ENCODE peak calls at places on chromosome 19, in seven cellular contexts. J is hepatocyte, A is WERI-Rb-1, F is body of pancreas, B is heart right ventricle, O is aorta, R is right lobe of liver. C is an unnamed sample. For H3K9me3, the result is how much of the 10 kb centered on the place peaks cover.

GRCh38 chr19:43699506-43700367 is 16.1 kb upstream of the IRGC start:
- DNase-seq in R (no peak), J (peak), O (peak), A (peak), B (peak), F (peak), C (no peak)

GRCh38 chr19:980133-980998 is 3.8 kb upstream of the WDR18 start:
- DNase-seq in B (no peak), J (peak), A (no peak), O (no peak), R (peak), F (no peak), C (no peak)

GRCh38 chr19:36418287-36419001 is at the start of gene ZFP82:
- DNase-seq in R (peak), A (peak), B (peak), O (peak), J (peak), F (peak), C (peak)

GRCh38 chr19:58311345-58311744 is 6.2 kb downstream of the ERVK3-1 start:
- DNase-seq in A (no peak), F (no peak), J (no peak), B (no peak), O (no peak), R (no peak), C (no peak)

GRCh38 chr19:58170860-58171259 is 12.0 kb upstream of the ZNF274 start:
- DNase-seq in A (no peak), F (no peak), B (no peak), R (no peak), J (no peak), O (no peak), C (no peak)

GRCh38 chr19:24141612-24142011 is 54.6 kb downstream of the ZNF254 start:
- DNase-seq in R (no peak), B (no peak), J (no peak), F (no peak), A (no peak), O (no peak), C (no peak)

GRCh38 chr19:20482721-20483120 is 82.9 kb downstream of the ZNF737 start:
- DNase-seq in O (no peak), R (no peak), J (peak), A (peak), B (no peak), F (peak), C (peak)

GRCh38 chr19:4971424-4971793 is 2.5 kb downstream of the KDM4B start:
- DNase-seq in O (peak), J (no peak), A (peak), F (peak), R (peak), B (no peak), C (peak)

GRCh38 chr19:55690769-55691545 is 15.9 kb downstream of the EPN1 start:
- DNase-seq in F (peak), R (no peak), O (peak), B (no peak), A (no peak), J (no peak), C (no peak)

GRCh38 chr19:3067549-3067948 is 5.3 kb upstream of the TLE5 start:
- DNase-seq in B (no peak), O (no peak), A (no peak), R (no peak), F (no peak), J (no peak), C (no peak)

GRCh38 chr19:55247621-55248099 is 11.2 kb downstream of the PPP6R1 start:
- DNase-seq in J (no peak), R (no peak), B (peak), F (no peak), O (no peak), A (no peak), C (no peak)

GRCh38 chr19:18529782-18530181 is 7.9 kb upstream of the ELL start:
- DNase-seq in R (no peak), J (no peak), O (no peak), F (no peak), A (peak), B (no peak), C (no peak)

GRCh38 chr19:48415869-48416268 is 22.4 kb downstream of the GRIN2D start:
- DNase-seq in B (no peak), J (no peak), O (no peak), R (no peak), A (no peak), F (no peak), C (no peak)

GRCh38 chr19:51107406-51108065 is 673 bp downstream of the CTU1 start:
- DNase-seq in J (peak), F (no peak), R (no peak), O (no peak), A (no peak), B (no peak), C (no peak)

GRCh38 chr19:48390188-48391099 is 907 bp downstream of the KDELR1 start:
- DNase-seq in O (peak), J (peak), F (peak), A (peak), R (peak), B (peak), C (peak)

GRCh38 chr19:33624586-33625153 is 2.9 kb downstream of the CHST8 start:
- DNase-seq in J (no peak), B (no peak), A (no peak), O (peak), R (no peak), F (no peak), C (no peak)

GRCh38 chr19:39825093-39825463 is 8.9 kb downstream of the DYRK1B start:
- DNase-seq in R (no peak), F (no peak), B (no peak), A (no peak), J (no peak), O (no peak), C (no peak)

GRCh38 chr19:31220540-31220939 is 128.7 kb downstream of the TSHZ3 start:
- DNase-seq in A (no peak), J (no peak), B (no peak), O (no peak), R (no peak), F (no peak), C (peak)

GRCh38 chr19:2523630-2524311 is 47.8 kb downstream of the GADD45B start:
- DNase-seq in B (no peak), O (no peak), A (no peak), F (no peak), R (no peak), J (no peak), C (no peak)

GRCh38 chr19:2044709-2045500 is 6.1 kb downstream of the MKNK2 start:
- DNase-seq in F (peak), B (no peak), R (no peak), O (no peak), J (peak), A (no peak), C (no peak)

GRCh38 chr19:13790354-13790753 is 4.9 kb upstream of the ZSWIM4 start:
- DNase-seq in J (no peak), R (no peak), B (no peak), O (no peak), F (no peak), A (no peak), C (no peak)

GRCh38 chr19:48421548-48421947 is 24.2 kb upstream of the GRWD1 start:
- DNase-seq in O (no peak), R (no peak), J (no peak), F (peak), A (no peak), B (no peak), C (no peak)

GRCh38 chr19:38425810-38426466 is at the start of gene RASGRP4:
- DNase-seq in O (no peak), F (no peak), R (peak), A (no peak), B (peak), J (no peak), C (no peak)

GRCh38 chr19:3810708-3811355 is 24.7 kb upstream of the MATK start:
- DNase-seq in O (no peak), F (no peak), A (no peak), B (no peak), J (no peak), R (no peak), C (no peak)

GRCh38 chr19:40006273-40006691 is 9.4 kb downstream of the ZNF546 start:
- DNase-seq in R (no peak), J (no peak), F (no peak), O (no peak), A (no peak), B (peak), C (no peak)

GRCh38 chr19:18436651-18437478 is 1.1 kb downstream of the ISYNA1 start:
- DNase-seq in B (peak), J (peak), O (peak), F (peak), R (peak), A (peak), C (peak)

GRCh38 chr19:16825312-16826168 is 3.7 kb upstream of the SIN3B start:
- DNase-seq in J (peak), O (peak), F (peak), B (peak), A (peak), R (peak), C (no peak)

GRCh38 chr19:3721131-3721899 is 13.1 kb downstream of the TJP3 start:
- DNase-seq in J (peak), B (peak), R (peak), F (peak), O (peak), A (peak), C (peak)

GRCh38 chr19:50486823-50487515 is 10.3 kb upstream of the GARIN5A start:
- DNase-seq in B (no peak), O (peak), R (no peak), J (no peak), F (peak), A (peak), C (no peak)

GRCh38 chr19:13057147-13057572 is 45.5 kb downstream of the LYL1 start:
- DNase-seq in R (no peak), J (peak), O (no peak), A (no peak), B (no peak), F (no peak), C (no peak)

GRCh38 chr19:33301011-33301899 is 1.1 kb downstream of the CEBPA start:
- DNase-seq in B (no peak), J (no peak), R (peak), O (no peak), F (peak), A (peak), C (no peak)

GRCh38 chr19:4742717-4743646 is 19.3 kb upstream of the DPP9 start:
- DNase-seq in A (peak), R (no peak), F (peak), B (no peak), J (no peak), O (no peak), C (no peak)

GRCh38 chr19:19459099-19459498 is 53.6 kb downstream of the GATAD2A start:
- DNase-seq in J (no peak), R (no peak), B (no peak), F (no peak), A (no peak), O (no peak), C (peak)

GRCh38 chr19:15721208-15721607 is 6.6 kb upstream of the OR10H2 start:
- DNase-seq in R (no peak), J (no peak), O (no peak), A (no peak), F (no peak), B (no peak), C (no peak)

GRCh38 chr19:29001922-29002247 is 211.1 kb downstream of the UQCRFS1 start:
- DNase-seq in J (no peak), R (no peak), F (no peak), B (no peak), A (no peak), O (no peak), C (no peak)

GRCh38 chr19:6073858-6074708 is 36.2 kb downstream of the RFX2 start:
- DNase-seq in J (no peak), F (no peak), B (no peak), O (no peak), A (no peak), R (peak), C (no peak)
- H3K27ac ChIP-seq in J (no peak), F (no peak), B (no peak), O (no peak), A (no peak), R (no peak), C (no peak)

GRCh38 chr19:10625762-10626138 is 397 bp downstream of the SLC44A2 start:
- DNase-seq in J (no peak), A (no peak), F (no peak), O (no peak), R (no peak), B (no peak), C (no peak)
- H3K4me3 ChIP-seq in J (peak), A (peak), F (peak), O (no peak), R (peak), B (peak), C (no peak)

DNA sequence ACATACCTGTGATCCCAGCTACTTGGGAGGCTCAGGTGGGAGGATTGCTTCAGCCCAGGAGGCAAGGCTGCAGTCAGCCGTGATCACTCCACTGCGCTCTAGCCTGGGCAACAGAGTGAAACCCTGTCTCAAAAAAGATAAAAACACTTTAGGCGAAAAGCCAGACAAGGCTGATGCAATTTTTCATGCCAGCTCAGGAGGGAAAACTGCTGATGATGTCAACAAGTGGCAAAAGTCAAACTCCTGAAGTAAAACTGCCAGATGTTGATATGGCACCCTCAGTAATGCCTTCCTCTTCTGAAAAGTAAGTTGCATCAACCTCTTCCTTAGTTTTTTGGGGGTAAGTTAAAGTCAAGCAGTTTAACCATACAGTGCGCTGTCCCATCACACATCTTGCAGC is 15.6 kb downstream of the ZNF599 start:
- DNase-seq in O (no peak), A (no peak), B (no peak), J (no peak), R (no peak), F (no peak), C (no peak)
- H3K9me3 ChIP-seq in O (under half), A (under half), B (half or more), J (under half), R (half or more), F (half or more), C (under half)

DNA sequence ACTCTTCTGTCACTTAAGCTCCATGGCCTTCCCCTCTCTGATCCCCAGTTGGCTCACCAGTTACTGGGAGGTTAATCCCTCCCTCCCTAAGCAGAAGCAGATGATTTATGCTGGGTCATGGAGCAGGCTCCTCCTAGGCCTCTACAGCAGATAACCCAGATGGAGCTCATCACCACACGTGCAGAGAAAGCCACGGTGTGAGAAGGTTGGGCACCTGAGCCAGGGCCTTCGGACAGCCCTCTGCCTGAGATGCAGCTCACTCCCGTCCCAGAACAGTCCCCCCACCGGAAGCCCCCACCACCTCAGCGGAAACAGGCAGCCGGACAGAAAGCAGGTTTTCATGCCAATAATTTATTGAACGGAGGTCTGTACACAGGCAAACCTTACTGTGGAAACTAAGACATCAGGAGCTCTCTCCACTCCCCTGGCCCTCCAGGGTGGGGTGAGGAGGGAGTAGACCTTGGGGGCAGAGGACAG is 9.8 kb downstream of the ZNF526 start:
- DNase-seq in B (no peak), O (no peak), A (peak), R (no peak), F (no peak), J (no peak), C (no peak)
- H3K27ac ChIP-seq in B (no peak), O (no peak), A (peak), R (no peak), F (no peak), J (peak), C (no peak)

C was measured in naive thymus-derived CD4-positive, alpha-beta T cell.